ENCODE peak calls at places on chromosomes 2 and 18, in four cellular contexts. R is neuronal stem cell, E is mesenchymal stem cell, P is IMR-90. Z is an unnamed sample.
A peak's percentile ranks its signal among the peaks of the same experiment; 100 is the strongest.

GRCh38 chr2:232349946-232350635 is 28.5 kb upstream of the ALPP start:
- DNase-seq in R (no peak), P (no peak), E (no peak), Z (no peak)

GRCh38 chr2:38898256-38898655 is 8.6 kb downstream of the ARHGEF33 start:
- DNase-seq in R (no peak), E (no peak), P (no peak), Z (no peak)

GRCh38 chr18:34643982-34644381 is 66.1 kb upstream of the DTNA start:
- DNase-seq in P (peak; percentile 12), E (peak; percentile 46), R (no peak), Z (no peak)

GRCh38 chr2:45643543-45644542 is 7.6 kb upstream of the PRKCE start:
- DNase-seq in P (peak; percentile 31), R (peak; percentile 70), E (peak; percentile 59), Z (peak; percentile 60)

GRCh38 chr2:95206086-95206485 is 1.2 kb upstream of the ZNF892 start:
- DNase-seq in R (no peak), E (no peak), P (no peak), Z (no peak)

GRCh38 chr2:113838744-113839444 is 51.0 kb upstream of the ACTR3 start:
- DNase-seq in P (no peak), R (no peak), E (no peak), Z (no peak)

GRCh38 chr2:241892299-241893137 is 23.0 kb downstream of the RTP5 start:
- DNase-seq in E (peak; percentile 22), P (no peak), R (no peak), Z (peak; percentile 16)

GRCh38 chr2:37688771-37689468 is 17.5 kb upstream of the CDC42EP3 start:
- DNase-seq in E (peak; percentile 84), R (no peak), P (peak; percentile 91), Z (peak; percentile 97)

GRCh38 chr2:24492283-24493272 is 1.5 kb downstream of the NCOA1 start:
- DNase-seq in R (peak; percentile 20), E (peak; percentile 56), P (no peak), Z (peak; percentile 35)

GRCh38 chr18:63578357-63578958 is 8.7 kb upstream of the SERPINB13 start:
- DNase-seq in E (peak; percentile 47), R (peak; percentile 67), P (peak; percentile 36), Z (peak; percentile 54)

GRCh38 chr2:159960413-159960812 is 102.0 kb downstream of the PLA2R1 start:
- DNase-seq in P (peak; percentile 85), R (no peak), E (peak; percentile 83), Z (peak; percentile 11)

GRCh38 chr18:49094136-49094535 is 143.4 kb upstream of the SMAD7 start:
- DNase-seq in P (peak; percentile 58), E (peak; percentile 74), R (no peak), Z (peak; percentile 3)

GRCh38 chr2:16640867-16641266 is 24.8 kb downstream of the CYRIA start:
- DNase-seq in E (peak; percentile 67), P (peak; percentile 43), R (no peak), Z (no peak)

GRCh38 chr2:28408764-28409599 is 16.3 kb downstream of the FOSL2 start:
- DNase-seq in E (peak; percentile 93), P (peak; percentile 44), R (no peak), Z (no peak)

GRCh38 chr2:224551693-224552092 is 33.5 kb downstream of the CUL3 start:
- DNase-seq in R (no peak), E (no peak), P (no peak), Z (no peak)

GRCh38 chr18:79800353-79801180 is 2.8 kb downstream of the KCNG2 start:
- DNase-seq in E (no peak), P (no peak), R (no peak), Z (no peak)

GRCh38 chr2:174683392-174683759 is 80.9 kb downstream of the CHRNA1 start:
- DNase-seq in E (peak; percentile 68), P (peak; percentile 52), R (peak; percentile 20), Z (peak; percentile 77)

GRCh38 chr2:51535763-51536162 is 503.8 kb upstream of the NRXN1 start:
- DNase-seq in E (no peak), R (no peak), P (no peak), Z (no peak)

GRCh38 chr18:9868857-9869712 is 16.7 kb upstream of the TXNDC2 start:
- DNase-seq in P (no peak), E (peak; percentile 62), R (no peak), Z (peak; percentile 79)

GRCh38 chr2:235390108-235390815 is 103.6 kb upstream of the AGAP1 start:
- DNase-seq in P (peak; percentile 33), E (no peak), R (no peak), Z (no peak)

GRCh38 chr2:235223011-235223410 is 270.8 kb upstream of the AGAP1 start:
- DNase-seq in R (no peak), E (no peak), P (no peak), Z (no peak)

GRCh38 chr2:3610415-3610814 is 15.5 kb downstream of the COLEC11 start:
- DNase-seq in P (no peak), E (no peak), R (no peak), Z (no peak)

GRCh38 chr2:238128061-238129040 is 10.1 kb upstream of the KLHL30 start:
- DNase-seq in R (no peak), P (no peak), E (no peak), Z (no peak)
- H4K8ac ChIP-seq in R (no peak overlapping the region), P (peak overlapping the region; percentile 89), E (no peak overlapping the region), Z (no peak overlapping the region)

DNA sequence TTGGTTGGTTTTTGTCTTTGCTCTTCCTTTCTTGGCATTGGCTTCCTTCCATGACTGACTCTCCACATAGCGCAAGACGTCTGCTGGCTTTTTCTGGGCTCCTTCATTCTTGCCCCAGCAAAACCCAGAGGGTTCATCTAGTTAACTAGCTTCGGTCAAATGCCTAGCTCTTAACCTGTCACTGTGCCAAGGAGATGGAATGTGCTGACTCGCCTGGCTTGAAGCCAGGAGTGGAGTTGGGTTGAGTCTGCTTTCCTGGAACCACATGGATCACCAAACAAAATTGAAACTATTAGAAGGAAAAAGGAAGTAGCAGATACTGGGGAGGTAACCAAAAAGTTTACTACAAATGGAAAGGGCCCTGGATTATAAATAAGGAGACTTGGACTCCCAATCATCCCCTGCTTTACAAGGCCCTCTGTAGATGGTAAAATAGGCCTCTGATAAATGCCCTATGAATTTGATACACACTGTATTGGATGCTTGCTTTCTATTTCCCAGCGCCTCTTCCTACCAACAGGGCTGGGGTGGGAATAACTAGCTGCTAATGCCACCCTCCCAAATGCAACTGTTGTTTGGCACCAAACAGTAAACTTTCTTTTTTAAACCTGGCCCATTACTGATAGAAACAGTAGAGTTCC is 11.3 kb downstream of the MALT1 start:
- DNase-seq in R (no peak), P (peak; percentile 74), E (peak; percentile 61), Z (peak; percentile 38)
- H3K36me3 ChIP-seq in R (peaks cover 2% of the 10 kb centered on the region), P (peaks cover 11% of the 10 kb centered on the region), E (peaks cover 15% of the 10 kb centered on the region), Z (peaks cover 2% of the 10 kb centered on the region)

DNA sequence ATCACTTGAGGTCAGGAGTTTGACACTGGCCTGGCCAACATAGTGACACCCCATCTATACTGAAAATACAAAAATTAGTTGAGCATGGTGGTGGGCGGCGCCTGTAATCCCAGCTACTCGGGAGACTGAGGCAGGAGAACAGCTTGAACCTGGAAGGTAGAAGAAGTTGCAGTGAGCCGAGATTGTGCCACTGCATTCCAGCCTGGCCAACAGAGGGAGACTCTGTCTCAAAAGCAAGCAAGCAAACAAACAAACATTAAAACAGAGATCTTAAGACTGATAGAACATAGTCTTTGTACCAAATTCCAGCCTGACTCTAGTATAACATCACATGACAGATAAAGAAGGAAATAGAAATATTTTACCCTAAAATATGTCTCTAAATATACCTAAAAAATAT is 168.1 kb downstream of the PTPRM start:
- DNase-seq in E (no peak), R (no peak), P (no peak), Z (no peak)
- H4K8ac ChIP-seq in E (no peak overlapping the region), R (no peak overlapping the region), P (no peak overlapping the region), Z (no peak overlapping the region)

GRCh38 chr18:8142131-8142711 is 467.0 kb upstream of the RAB12 start:
- DNase-seq in E (peak; percentile 79), R (no peak), P (peak; percentile 72), Z (peak; percentile 43)
- H3K36me3 ChIP-seq in E (peaks cover 24% of the 10 kb centered on the region), R (no peaks in the 10 kb centered on the region), P (peaks cover 4% of the 10 kb centered on the region), Z (no peaks in the 10 kb centered on the region)

Z was measured in mesendoderm.